ENCODE peak calls at places on chromosomes 1 and 21, in nine cellular contexts. E is fibroblast of the conjunctiva; H is stimulated activated CD4-positive, alpha-beta T cell treated with anti-CD3 and anti-CD28 coated beads, Interleukin-4, amount 100 ng/mL, for 24 hours; K is MV-4-11; B is left kidney; M is amniotic epithelial cell; Q is ovary; V is OCI-LY7; X is skeletal muscle cell. I is an unnamed sample.

GRCh38 chr1:156804572-156805243 is 11.9 kb downstream of the SH2D2A start:
- DNase-seq in E (no peak), H (no peak), K (peak), B (peak), M (peak), Q (no peak), V (no peak), X (no peak), I (peak)

GRCh38 chr21:45613396-45613795 is 30.1 kb upstream of the PCBP3 start:
- DNase-seq in E (no peak), H (no peak), K (no peak), B (no peak), M (no peak), Q (no peak), V (no peak), X (no peak), I (no peak)

GRCh38 chr21:26732442-26733221 is 112.6 kb downstream of the ADAMTS1 start:
- DNase-seq in E (peak), H (peak), K (peak), B (peak), M (peak), Q (peak), V (peak), X (peak), I (peak)

GRCh38 chr21:13827201-13827600 is 217.6 kb downstream of the POTED start:
- DNase-seq in E (no peak), H (no peak), K (no peak), B (no peak), M (no peak), Q (no peak), V (no peak), X (no peak), I (no peak)

GRCh38 chr1:227532019-227532619 is 31.2 kb upstream of the ZNF678 start:
- DNase-seq in E (no peak), H (no peak), K (no peak), B (no peak), M (no peak), Q (no peak), V (no peak), X (no peak), I (no peak)

GRCh38 chr1:227268943-227269342 is 49.3 kb downstream of the CDC42BPA start:
- DNase-seq in E (no peak), H (no peak), K (no peak), B (no peak), M (peak), Q (no peak), V (no peak), X (no peak), I (peak)

GRCh38 chr1:30536530-30536929 is 186.9 kb downstream of the MATN1 start:
- DNase-seq in E (no peak), H (no peak), K (no peak), B (no peak), M (no peak), Q (no peak), V (no peak), X (no peak), I (no peak)

GRCh38 chr1:32201011-32201855 is 838 bp downstream of the CCDC28B start:
- DNase-seq in E (no peak), H (peak), K (peak), B (peak), M (no peak), Q (peak), V (peak), X (no peak), I (peak)

GRCh38 chr1:94025383-94026340 is 95.3 kb downstream of the ABCA4 start:
- DNase-seq in E (peak), H (no peak), K (no peak), B (peak), M (peak), Q (no peak), V (peak), X (no peak), I (peak)

GRCh38 chr1:57600424-57600823 is 176.6 kb upstream of the DAB1 start:
- DNase-seq in E (no peak), H (no peak), K (no peak), B (no peak), M (no peak), Q (no peak), V (no peak), X (no peak), I (no peak)

GRCh38 chr1:51210055-51210454 is 26.0 kb upstream of the RNF11 start:
- DNase-seq in E (no peak), H (no peak), K (no peak), B (peak), M (no peak), Q (peak), V (no peak), X (no peak), I (no peak)

GRCh38 chr1:228838717-228839500 is 103.6 kb downstream of the RHOU start:
- DNase-seq in E (no peak), H (no peak), K (no peak), B (no peak), M (peak), Q (no peak), V (no peak), X (no peak), I (peak)

GRCh38 chr1:178986204-178986603 is 39.5 kb upstream of the FAM20B start:
- DNase-seq in E (no peak), H (no peak), K (no peak), B (no peak), M (peak), Q (no peak), V (no peak), X (no peak), I (no peak)

GRCh38 chr1:92366045-92366405 is 67.2 kb downstream of the RPAP2 start:
- DNase-seq in E (no peak), H (no peak), K (no peak), B (no peak), M (no peak), Q (no peak), V (no peak), X (no peak), I (no peak)

GRCh38 chr1:212152308-212152693 is 116.8 kb downstream of the DTL start:
- DNase-seq in E (no peak), H (no peak), K (peak), B (no peak), M (no peak), Q (no peak), V (no peak), X (no peak), I (peak)

GRCh38 chr1:205593532-205593931 is 38.3 kb downstream of the ELK4 start:
- DNase-seq in E (no peak), H (no peak), K (peak), B (no peak), M (no peak), Q (no peak), V (peak), X (no peak), I (no peak)

GRCh38 chr1:21175324-21175669 is 1.4 kb downstream of the EIF4G3 start:
- DNase-seq in E (no peak), H (peak), K (peak), B (peak), M (peak), Q (no peak), V (peak), X (no peak), I (peak)

GRCh38 chr1:226549094-226549936 is 751 bp downstream of the STUM start:
- DNase-seq in E (no peak), H (no peak), K (no peak), B (no peak), M (no peak), Q (peak), V (no peak), X (no peak), I (no peak)

GRCh38 chr1:55179177-55179835 is 35.9 kb downstream of the USP24 start:
- DNase-seq in E (no peak), H (no peak), K (peak), B (no peak), M (peak), Q (no peak), V (no peak), X (no peak), I (no peak)

GRCh38 chr1:9792156-9793042 is 31.4 kb downstream of the CLSTN1 start:
- DNase-seq in E (no peak), H (no peak), K (no peak), B (peak), M (no peak), Q (no peak), V (no peak), X (no peak), I (peak)

GRCh38 chr1:55604749-55605148 is 389.6 kb upstream of the USP24 start:
- DNase-seq in E (no peak), H (no peak), K (no peak), B (no peak), M (peak), Q (peak), V (no peak), X (no peak), I (no peak)

GRCh38 chr21:42350271-42350885 is 416 bp downstream of the TFF2 start:
- DNase-seq in E (no peak), H (no peak), K (no peak), B (peak), M (no peak), Q (no peak), V (no peak), X (no peak), I (no peak)

GRCh38 chr1:231694465-231695077 is 68.0 kb downstream of the DISC1 start:
- DNase-seq in E (no peak), H (no peak), K (peak), B (peak), M (no peak), Q (no peak), V (no peak), X (no peak), I (no peak)

GRCh38 chr1:223062177-223062576 is 80.9 kb downstream of the TLR5 start:
- DNase-seq in E (no peak), H (no peak), K (no peak), B (no peak), M (peak), Q (no peak), V (no peak), X (peak), I (peak)

GRCh38 chr1:99619583-99619982 is 26.3 kb upstream of the PALMD start:
- DNase-seq in E (no peak), H (no peak), K (no peak), B (no peak), M (no peak), Q (no peak), V (no peak), X (no peak), I (no peak)

GRCh38 chr1:38242506-38242905 is 195.9 kb upstream of the POU3F1 start:
- DNase-seq in E (no peak), H (no peak), K (no peak), B (no peak), M (no peak), Q (no peak), V (no peak), X (no peak), I (no peak)

GRCh38 chr1:68322837-68323687 is 90.7 kb upstream of the WLS start:
- DNase-seq in E (no peak), H (no peak), K (peak), B (peak), M (peak), Q (peak), V (no peak), X (peak), I (peak)

GRCh38 chr1:203271018-203271743 is 34.1 kb upstream of the BTG2 start:
- DNase-seq in E (peak), H (peak), K (peak), B (peak), M (peak), Q (peak), V (peak), X (no peak), I (peak)

GRCh38 chr1:74629283-74629682 is 44.3 kb downstream of the ERICH3 start:
- DNase-seq in E (no peak), H (no peak), K (no peak), B (no peak), M (no peak), Q (no peak), V (no peak), X (no peak), I (no peak)

GRCh38 chr1:6911229-6911941 is 126.1 kb downstream of the CAMTA1 start:
- DNase-seq in E (no peak), H (no peak), K (no peak), B (peak), M (peak), Q (no peak), V (no peak), X (no peak), I (no peak)

GRCh38 chr1:11072216-11072917 is 12.5 kb upstream of the SRM start:
- DNase-seq in E (no peak), H (no peak), K (no peak), B (no peak), M (no peak), Q (no peak), V (peak), X (no peak), I (no peak)

GRCh38 chr1:31959941-31960340 is 21.8 kb upstream of the PTP4A2 start:
- DNase-seq in E (no peak), H (no peak), K (peak), B (no peak), M (no peak), Q (no peak), V (no peak), X (no peak), I (no peak)